ENCODE peak calls at places on chromosomes 5 and 9, in eight cellular contexts. N is HCT116, K is GM23338, I is MM.1S, D is PC-9, B is OCI-LY7, A is SK-N-SH, G is PC-3. Z is an unnamed sample.

GRCh38 chr5:168740821-168741213 is 161.6 kb upstream of the PANK3 start:
- DNase-seq in N (no peak), K (no peak), I (no peak), D (no peak), B (no peak), A (no peak), G (no peak), Z (no peak)

GRCh38 chr5:150734579-150735384 is 24.0 kb downstream of the DCTN4 start:
- DNase-seq in N (no peak), K (peak; percentile 13), I (no peak), D (no peak), B (peak; percentile 14), A (no peak), G (peak; percentile 14), Z (no peak)

GRCh38 chr9:16058131-16058549 is 505.3 kb downstream of the CCDC171 start:
- DNase-seq in N (no peak), K (peak; percentile 31), I (no peak), D (no peak), B (no peak), A (no peak), G (peak; percentile 93), Z (no peak)

GRCh38 chr5:859391-859790 is 8.6 kb upstream of the ZDHHC11 start:
- DNase-seq in N (no peak), K (no peak), I (no peak), D (no peak), B (no peak), A (no peak), G (no peak), Z (no peak)

GRCh38 chr9:84897362-84898094 is 228.0 kb downstream of the NTRK2 start:
- DNase-seq in N (no peak), K (no peak), I (no peak), D (no peak), B (no peak), A (no peak), G (no peak), Z (no peak)

GRCh38 chr5:167460449-167461020 is 830.9 kb upstream of the WWC1 start:
- DNase-seq in N (no peak), K (no peak), I (peak; percentile 90), D (no peak), B (no peak), A (no peak), G (no peak), Z (no peak)

GRCh38 chr5:59764361-59764760 is 129.2 kb downstream of the PDE4D start:
- DNase-seq in N (no peak), K (no peak), I (no peak), D (no peak), B (peak; percentile 2), A (no peak), G (no peak), Z (no peak)

GRCh38 chr9:114154597-114155102 is 687 bp upstream of the COL27A1 start:
- DNase-seq in N (no peak), K (no peak), I (no peak), D (no peak), B (no peak), A (no peak), G (no peak), Z (no peak)

GRCh38 chr9:86783884-86784283 is 163.4 kb downstream of the GAS1 start:
- DNase-seq in N (no peak), K (no peak), I (no peak), D (no peak), B (no peak), A (no peak), G (no peak), Z (no peak)

GRCh38 chr5:28344803-28345433 is 1306.5 kb upstream of the CDH9 start:
- DNase-seq in N (no peak), K (peak; percentile 90), I (peak; percentile 79), D (no peak), B (peak; percentile 35), A (peak; percentile 5), G (peak; percentile 77), Z (peak; percentile 74)

GRCh38 chr5:24621809-24622208 is 23.0 kb downstream of the CDH10 start:
- DNase-seq in N (no peak), K (no peak), I (no peak), D (no peak), B (no peak), A (no peak), G (peak; percentile 40), Z (peak; percentile 52)

GRCh38 chr5:79844571-79844970 is 146.5 kb downstream of the MTX3 start:
- DNase-seq in N (no peak), K (no peak), I (no peak), D (no peak), B (no peak), A (no peak), G (no peak), Z (no peak)

GRCh38 chr9:131080589-131080988 is 15.7 kb upstream of the AIF1L start:
- DNase-seq in N (no peak), K (no peak), I (no peak), D (peak; percentile 60), B (no peak), A (no peak), G (peak; percentile 46), Z (no peak)

GRCh38 chr9:131072107-131072870 is 24.0 kb upstream of the AIF1L start:
- DNase-seq in N (no peak), K (no peak), I (no peak), D (no peak), B (no peak), A (no peak), G (no peak), Z (no peak)

GRCh38 chr9:131072871-131073237 is 23.5 kb upstream of the AIF1L start:
- DNase-seq in N (no peak), K (no peak), I (no peak), D (no peak), B (no peak), A (no peak), G (no peak), Z (no peak)

GRCh38 chr9:131078427-131079366 is 17.6 kb upstream of the AIF1L start:
- DNase-seq in N (no peak), K (no peak), I (no peak), D (no peak), B (no peak), A (no peak), G (no peak), Z (no peak)

GRCh38 chr9:131076347-131077195 is 19.8 kb upstream of the AIF1L start:
- DNase-seq in N (no peak), K (no peak), I (no peak), D (no peak), B (no peak), A (no peak), G (no peak), Z (no peak)
- H3K9me2 ChIP-seq in N (no peaks in the 10 kb centered on the region), K (no peaks in the 10 kb centered on the region), I (no peaks in the 10 kb centered on the region), D (no peaks in the 10 kb centered on the region), B (no peaks in the 10 kb centered on the region), A (no peaks in the 10 kb centered on the region), G (no peaks in the 10 kb centered on the region), Z (no peaks in the 10 kb centered on the region)

GRCh38 chr5:177315411-177315810 is 3.7 kb upstream of the MXD3 start:
- DNase-seq in N (no peak), K (no peak), I (no peak), D (no peak), B (no peak), A (no peak), G (no peak), Z (no peak)
- TF ChIP-seq CTCF in N (no peak), K (no peak), I (no peak), D (no peak), B (no peak), A (no peak), G (no peak), Z (no peak)

GRCh38 chr5:38710616-38711015 is 135.2 kb upstream of the OSMR start:
- DNase-seq in N (no peak), K (no peak), I (no peak), D (no peak), B (no peak), A (no peak), G (no peak), Z (no peak)
- H3K9me2 ChIP-seq in N (no peaks in the 10 kb centered on the region), K (no peaks in the 10 kb centered on the region), I (no peaks in the 10 kb centered on the region), D (no peaks in the 10 kb centered on the region), B (no peaks in the 10 kb centered on the region), A (no peaks in the 10 kb centered on the region), G (peaks cover 2% of the 10 kb centered on the region), Z (no peaks in the 10 kb centered on the region)

GRCh38 chr9:122356627-122357026 is 14.2 kb upstream of the PTGS1 start:
- DNase-seq in N (no peak), K (peak; percentile 71), I (no peak), D (no peak), B (no peak), A (no peak), G (no peak), Z (no peak)
- TF ChIP-seq CTCF in N (peak; percentile 62), K (peak; percentile 63), I (peak; percentile 31), D (peak; percentile 40), B (peak; percentile 71), A (peak; percentile 41), G (peak; percentile 44), Z (peak; percentile 25)

GRCh38 chr9:131032384-131032783 is 23.4 kb downstream of the LAMC3 start:
- DNase-seq in N (no peak), K (no peak), I (no peak), D (no peak), B (no peak), A (no peak), G (no peak), Z (no peak)
- H3K9me2 ChIP-seq in N (no peaks in the 10 kb centered on the region), K (no peaks in the 10 kb centered on the region), I (no peaks in the 10 kb centered on the region), D (no peaks in the 10 kb centered on the region), B (no peaks in the 10 kb centered on the region), A (no peaks in the 10 kb centered on the region), G (no peaks in the 10 kb centered on the region), Z (no peaks in the 10 kb centered on the region)

DNA sequence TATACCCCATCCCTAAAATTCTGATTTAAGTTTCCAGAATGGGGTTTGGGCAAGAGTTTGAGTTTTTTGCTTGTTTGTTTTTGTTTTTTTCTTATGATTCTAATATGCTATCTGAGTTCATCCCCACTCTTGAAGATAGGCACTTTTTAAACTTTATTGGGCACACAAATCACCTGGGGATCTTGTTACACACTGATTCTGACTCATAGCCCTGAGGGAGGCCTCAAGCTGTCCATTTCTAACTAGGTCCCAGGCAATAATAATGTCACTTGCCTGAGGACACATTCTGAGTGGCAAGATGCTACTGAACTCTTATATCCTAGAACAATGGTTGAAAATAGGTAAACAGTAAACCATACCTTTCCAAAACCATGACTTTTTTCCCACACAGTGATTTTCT is 22.8 kb upstream of the ABLIM3 start:
- DNase-seq in N (no peak), K (no peak), I (no peak), D (no peak), B (no peak), A (no peak), G (peak; percentile 95), Z (no peak)
- TF ChIP-seq CTCF in N (no peak), K (no peak), I (no peak), D (no peak), B (no peak), A (no peak), G (no peak), Z (no peak)

GRCh38 chr5:160419458-160420330 is 813 bp upstream of the SLU7 start:
- DNase-seq in N (no peak), K (peak; percentile 19), I (no peak), D (no peak), B (no peak), A (no peak), G (no peak), Z (no peak)
- H3K9me2 ChIP-seq in N (no peaks in the 10 kb centered on the region), K (no peaks in the 10 kb centered on the region), I (no peaks in the 10 kb centered on the region), D (no peaks in the 10 kb centered on the region), B (no peaks in the 10 kb centered on the region), A (no peaks in the 10 kb centered on the region), G (no peaks in the 10 kb centered on the region), Z (no peaks in the 10 kb centered on the region)